ENCODE peak calls at places on chromosome 18, in five cellular contexts. J is IMR-90, Y is A549, R is thyroid gland, D is GM12878. X is an unnamed sample.
A peak's percentile ranks its signal among the peaks of the same experiment; 100 is the strongest.

GRCh38 chr18:45402485-45403056 is 212.7 kb upstream of the SLC14A2 start:
- DNase-seq in R (no peak), D (no peak), Y (no peak), J (peak; percentile 31), X (no peak)

GRCh38 chr18:62987035-62987830 is 271.9 kb downstream of the PHLPP1 start:
- DNase-seq in Y (no peak), R (no peak), D (no peak), J (no peak), X (no peak)

GRCh38 chr18:40565805-40566509 is 1389.1 kb upstream of the PIK3C3 start:
- DNase-seq in Y (no peak), R (no peak), D (no peak), J (no peak), X (no peak)

GRCh38 chr18:77765468-77765867 is 515.8 kb downstream of the GALR1 start:
- DNase-seq in R (no peak), J (no peak), Y (peak; percentile 10), D (no peak), X (peak; percentile 22)

GRCh38 chr18:54119524-54120019 is 104.9 kb downstream of the MBD2 start:
- DNase-seq in R (no peak), Y (peak; percentile 8), J (peak; percentile 59), D (peak; percentile 59), X (peak; percentile 47)

GRCh38 chr18:69447886-69448285 is 47.2 kb downstream of the DOK6 start:
- DNase-seq in D (no peak), R (no peak), J (no peak), Y (no peak), X (no peak)

GRCh38 chr18:79068299-79068945 is 772 bp upstream of the ATP9B start:
- DNase-seq in D (peak; percentile 11), J (no peak), Y (no peak), R (peak; percentile 20), X (peak; percentile 14)

GRCh38 chr18:78743078-78743477 is 236.5 kb upstream of the SALL3 start:
- DNase-seq in J (no peak), Y (no peak), D (no peak), R (no peak), X (no peak)

GRCh38 chr18:77223221-77223639 is 26.4 kb upstream of the GALR1 start:
- DNase-seq in Y (no peak), J (no peak), D (no peak), R (no peak), X (no peak)

GRCh38 chr18:56068701-56069100 is 480.7 kb upstream of the TCF4 start:
- DNase-seq in D (no peak), J (no peak), R (no peak), Y (no peak), X (no peak)

GRCh38 chr18:49849331-49850217 is 36.2 kb upstream of the ACAA2 start:
- DNase-seq in J (peak; percentile 92), Y (peak; percentile 92), D (no peak), R (peak; percentile 94), X (peak; percentile 60)

GRCh38 chr18:11909597-11910026 is 1.5 kb upstream of the MPPE1 start:
- DNase-seq in D (no peak), Y (no peak), J (peak; percentile 55), R (no peak), X (peak; percentile 5)

GRCh38 chr18:51655327-51655698 is 457.8 kb upstream of the MEX3C start:
- DNase-seq in J (no peak), R (no peak), Y (no peak), D (peak; percentile 48), X (no peak)

GRCh38 chr18:37297106-37297505 is 268.5 kb downstream of the CELF4 start:
- DNase-seq in Y (no peak), D (no peak), R (no peak), J (no peak), X (no peak)

GRCh38 chr18:13548944-13549878 is 177.1 kb downstream of the FAM210A start:
- DNase-seq in Y (no peak), D (no peak), R (no peak), J (no peak), X (no peak)

GRCh38 chr18:72541871-72542690 is 2.1 kb downstream of the CBLN2 start:
- DNase-seq in Y (no peak), J (no peak), R (no peak), D (no peak), X (no peak)

GRCh38 chr18:51448949-51449348 is 251.5 kb upstream of the MEX3C start:
- DNase-seq in J (no peak), Y (no peak), R (no peak), D (no peak), X (no peak)

DNA sequence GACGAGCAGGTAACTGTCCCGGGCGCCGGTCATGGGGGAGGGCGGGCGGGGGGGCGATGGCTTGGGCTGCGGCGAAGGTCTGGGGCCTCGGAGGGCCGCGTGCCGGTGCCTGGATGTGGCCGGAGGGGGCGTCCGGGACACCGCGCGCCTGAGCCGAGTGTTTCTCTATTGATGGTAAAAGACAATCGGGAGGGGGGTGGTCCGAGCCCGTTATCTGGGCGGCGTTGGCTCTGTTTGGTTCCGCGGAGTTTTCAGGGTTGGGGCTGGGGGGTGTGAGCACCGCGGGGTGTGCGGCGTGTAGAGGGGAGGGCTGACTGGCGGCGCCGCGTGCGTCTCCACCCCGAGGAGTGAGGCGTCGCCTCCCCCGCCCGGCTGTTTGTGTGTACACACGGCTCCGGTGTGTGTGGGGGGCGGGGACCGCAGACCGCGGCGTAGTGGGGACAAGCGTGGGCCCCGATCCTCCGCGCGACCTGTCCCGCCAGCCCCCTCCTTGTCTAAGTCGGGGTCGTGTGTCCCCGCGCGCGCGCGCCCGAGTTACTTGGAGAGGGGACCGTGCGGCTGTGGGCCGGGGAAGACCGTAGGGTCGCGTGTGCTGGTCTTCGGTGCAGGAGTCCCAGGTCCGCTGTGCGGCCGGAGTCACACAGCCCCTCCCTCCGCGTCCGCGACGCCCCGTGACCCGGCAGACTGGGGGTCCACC is 1.6 kb downstream of the CTIF start:
- DNase-seq in D (no peak), R (peak; percentile 57), Y (peak; percentile 45), J (peak; percentile 58), X (peak; percentile 61)
- TF ChIP-seq POLR2A in D (no peak), R (no peak), Y (no peak), J (no peak), X (no peak)

DNA sequence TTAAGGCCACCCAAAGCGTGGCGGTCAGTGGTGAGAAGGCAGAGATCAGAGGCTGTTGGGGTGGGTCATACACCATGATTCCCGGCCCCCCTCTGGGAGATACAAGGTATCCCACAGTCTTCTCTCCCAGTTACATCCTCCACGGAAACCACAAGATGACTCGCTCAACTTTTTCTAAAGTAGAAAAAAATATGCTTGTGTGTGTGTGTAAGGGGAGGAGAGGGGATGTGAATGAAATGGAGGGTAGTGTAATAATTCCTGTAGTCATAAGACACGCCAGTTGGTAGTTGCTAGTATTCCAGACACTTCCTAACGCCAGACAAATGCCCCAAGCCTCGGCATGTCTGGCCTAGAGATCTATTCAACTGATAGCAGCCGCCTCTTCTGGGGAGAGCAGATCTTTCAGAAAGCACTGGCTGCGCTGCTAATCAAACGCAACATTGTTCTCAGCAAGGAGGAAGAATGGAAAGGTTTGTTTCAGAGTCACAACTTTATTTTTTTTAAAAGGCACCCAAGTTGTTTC is 143.5 kb downstream of the TGIF1 start:
- DNase-seq in R (no peak), J (peak; percentile 87), Y (no peak), D (no peak), X (no peak)
- TF ChIP-seq POLR2A in R (no peak), J (no peak), Y (no peak), D (no peak), X (no peak)

DNA sequence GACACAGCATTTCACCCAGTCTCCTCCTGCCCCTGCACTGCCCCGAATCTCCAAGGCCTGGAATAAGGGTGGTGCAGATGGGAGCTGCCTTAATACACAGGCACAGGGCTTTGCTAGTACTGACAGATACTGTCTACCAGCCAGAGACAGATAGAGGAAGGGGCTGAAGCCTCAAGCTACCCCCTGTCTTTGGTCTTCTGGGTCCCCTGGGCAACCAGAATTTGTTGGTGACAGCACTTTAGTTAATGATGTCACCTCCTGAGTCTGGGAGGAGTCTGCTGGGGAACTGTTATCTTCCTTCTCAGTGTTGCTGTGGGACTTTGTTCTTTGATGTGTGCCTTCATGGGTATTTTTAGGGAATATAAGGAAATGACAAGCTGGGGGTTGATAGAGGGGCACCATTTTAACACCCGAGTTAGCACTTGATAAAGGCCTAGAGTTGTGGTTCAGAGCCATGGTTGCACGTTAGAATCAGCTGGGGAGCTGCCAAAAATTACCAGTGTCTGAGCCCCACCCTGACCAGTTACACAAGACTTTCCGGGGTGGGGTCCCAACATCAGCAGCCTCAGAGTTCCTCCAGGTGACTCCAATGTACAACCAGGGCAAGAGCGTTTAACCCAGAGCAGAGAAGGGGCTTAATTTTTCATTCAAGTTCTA is 136.8 kb downstream of the SMAD7 start:
- DNase-seq in J (no peak), R (peak; percentile 2), D (no peak), Y (no peak), X (peak; percentile 3)
- TF ChIP-seq POLR2A in J (no peak), R (no peak), D (no peak), Y (no peak), X (no peak)

GRCh38 chr18:35083174-35083712 is 42.0 kb downstream of the MAPRE2 start:
- DNase-seq in Y (no peak), J (no peak), R (no peak), D (no peak), X (no peak)

GRCh38 chr18:35084494-35085449 is 43.6 kb downstream of the MAPRE2 start:
- DNase-seq in Y (no peak), D (no peak), R (peak; percentile 32), J (no peak), X (no peak)

GRCh38 chr18:35086704-35087103 is 45.5 kb downstream of the MAPRE2 start:
- DNase-seq in R (no peak), J (no peak), D (no peak), Y (no peak), X (no peak)

GRCh38 chr18:35087726-35088125 is 46.5 kb downstream of the MAPRE2 start:
- DNase-seq in Y (no peak), J (no peak), R (no peak), D (no peak), X (no peak)

DNA sequence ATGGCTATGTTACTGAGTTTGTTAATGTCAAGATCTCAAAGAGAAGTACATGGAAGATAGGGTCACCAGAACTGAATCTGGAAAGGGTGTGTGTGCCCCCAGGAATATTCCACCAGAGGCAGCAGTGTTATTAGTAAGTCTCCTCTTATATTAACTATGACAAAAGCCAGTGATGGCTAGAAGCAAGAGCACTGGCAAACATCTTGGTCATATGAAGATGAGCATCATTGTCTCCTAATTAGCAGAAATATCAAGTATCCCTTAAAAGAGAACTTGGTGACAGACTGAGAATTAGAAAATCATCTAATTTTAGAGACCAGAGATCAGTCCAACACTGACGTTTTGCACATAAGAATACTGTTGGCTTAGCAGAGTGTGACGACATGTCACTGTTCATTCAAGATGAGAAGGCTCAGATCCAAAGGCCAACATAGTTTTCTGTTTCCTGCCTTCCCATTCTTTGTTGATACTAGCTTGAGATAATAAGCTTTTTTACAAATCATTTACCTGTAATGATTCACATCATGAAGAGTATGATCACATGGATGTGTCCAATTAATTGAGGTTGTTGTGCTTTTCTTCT is 44.3 kb downstream of the MAPRE2 start:
- DNase-seq in Y (no peak), J (no peak), R (no peak), D (no peak), X (no peak)
- TF ChIP-seq POLR2A in Y (no peak), J (no peak), R (no peak), D (no peak), X (no peak)

DNA sequence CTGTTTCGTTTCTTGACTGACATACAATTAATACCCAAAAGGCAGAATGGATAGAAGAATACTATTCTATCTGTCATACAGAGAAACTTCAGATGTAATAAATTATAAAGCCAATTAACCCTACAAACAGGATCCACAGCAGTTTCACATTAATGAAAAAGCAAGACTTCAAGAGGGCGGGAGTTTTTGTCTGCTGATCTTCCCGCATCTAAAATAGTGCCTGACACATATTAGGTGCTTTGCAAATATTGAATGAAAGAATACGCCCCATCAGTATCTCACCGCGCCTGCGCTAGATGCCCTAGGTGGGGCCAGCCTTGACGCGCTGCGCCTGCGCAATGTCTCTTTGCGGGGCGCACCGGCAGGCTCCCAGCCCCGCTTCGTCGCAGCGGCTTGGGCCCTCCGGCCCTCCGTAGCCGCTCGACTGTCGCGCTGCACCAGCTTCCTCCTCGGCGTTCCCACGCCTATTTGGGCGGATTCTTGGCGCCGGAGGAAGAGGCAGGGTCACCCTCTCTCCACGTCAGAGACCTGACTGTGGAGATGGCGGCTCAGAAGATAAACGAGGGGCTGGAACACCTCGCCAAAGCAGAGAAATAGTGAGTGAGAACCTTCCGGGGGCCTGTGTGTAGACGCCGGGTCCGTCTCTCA is at the start of gene NAPG:
- DNase-seq in Y (peak; percentile 83), J (peak; percentile 92), R (peak; percentile 90), D (peak; percentile 82), X (peak; percentile 89)
- TF ChIP-seq POLR2A in Y (peak; percentile 50), J (peak; percentile 86), R (no peak), D (peak; percentile 88), X (peak; percentile 72)